ENCODE peak calls at places on chromosomes 5 and 9, in five cellular contexts. R is H1, S is IMR-90, K is mesenchymal stem cell, Y is neuronal stem cell. I is an unnamed sample.

GRCh38 chr9:85451680-85452079 is 290.1 kb downstream of the AGTPBP1 start:
- DNase-seq in S (no peak), Y (no peak), R (no peak), K (no peak), I (no peak)

GRCh38 chr9:133707065-133707760 is 30.9 kb downstream of the SARDH start:
- DNase-seq in Y (no peak), S (peak), K (no peak), R (no peak), I (no peak)

GRCh38 chr9:92486371-92486770 is 4.1 kb upstream of the ASPN start:
- DNase-seq in S (no peak), K (no peak), R (no peak), Y (no peak), I (no peak)

GRCh38 chr9:21434202-21435014 is 5.8 kb upstream of the IFNA1 start:
- DNase-seq in R (no peak), S (peak), K (peak), Y (no peak), I (peak)

GRCh38 chr9:107504585-107505455 is 15.3 kb upstream of the KLF4 start:
- DNase-seq in K (peak), Y (no peak), S (peak), R (no peak), I (no peak)

GRCh38 chr5:89930591-89931383 is 478.8 kb downstream of the CETN3 start:
- DNase-seq in S (peak), K (peak), R (no peak), Y (no peak), I (peak)

GRCh38 chr9:137797206-137798120 is 80.1 kb upstream of the CACNA1B start:
- DNase-seq in R (no peak), Y (no peak), S (no peak), K (no peak), I (no peak)

GRCh38 chr5:154220625-154221024 is 30.1 kb downstream of the GALNT10 start:
- DNase-seq in Y (no peak), R (no peak), K (peak), S (peak), I (peak)

GRCh38 chr5:128196791-128197190 is 113.2 kb downstream of the SLC12A2 start:
- DNase-seq in K (peak), Y (no peak), R (no peak), S (peak), I (no peak)

GRCh38 chr9:120935383-120935857 is 8.8 kb upstream of the TRAF1 start:
- DNase-seq in Y (no peak), K (peak), S (peak), R (no peak), I (peak)

GRCh38 chr9:120936764-120937122 is 10.1 kb upstream of the TRAF1 start:
- DNase-seq in Y (no peak), K (no peak), S (no peak), R (no peak), I (no peak)

GRCh38 chr9:120937596-120937995 is 11.0 kb upstream of the TRAF1 start:
- DNase-seq in Y (no peak), S (peak), K (peak), R (no peak), I (no peak)

GRCh38 chr9:120937127-120937526 is 10.5 kb upstream of the TRAF1 start:
- DNase-seq in S (no peak), K (no peak), R (no peak), Y (no peak), I (no peak)

DNA sequence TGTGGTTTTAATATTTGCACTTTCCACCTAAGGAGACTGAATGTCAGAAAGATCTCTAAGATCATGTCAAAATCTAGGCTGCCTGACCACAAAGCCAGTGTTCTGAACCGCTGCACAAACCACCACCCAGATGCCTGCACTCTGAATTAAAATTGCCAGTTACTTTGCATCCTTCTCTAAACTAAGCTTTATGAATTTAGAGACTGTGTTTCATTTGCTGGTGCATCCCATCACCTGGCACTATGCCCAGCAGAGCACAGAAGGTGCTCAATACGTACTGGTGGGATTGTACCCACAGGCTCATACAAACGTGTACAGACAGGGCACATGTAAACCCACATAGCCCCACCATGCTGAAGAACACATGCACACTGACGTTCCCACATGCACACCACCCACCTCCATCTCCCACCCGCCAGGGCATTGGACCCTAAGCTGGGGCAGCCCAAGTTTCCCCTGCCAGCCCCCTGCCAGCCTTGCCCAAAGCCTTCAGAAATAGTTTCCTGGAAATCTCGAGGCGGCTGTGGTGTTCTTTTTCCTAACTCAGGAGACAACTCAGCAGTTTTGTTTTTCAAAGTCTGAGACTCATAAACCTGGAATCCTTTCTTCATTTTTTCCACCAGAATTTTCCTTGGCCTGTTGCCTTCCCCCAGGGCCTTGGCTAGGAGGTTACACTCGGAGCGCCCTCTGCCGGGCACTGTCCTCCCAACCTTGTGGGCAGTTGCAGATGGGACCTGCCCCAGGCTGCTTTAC is 9.6 kb upstream of the TRAF1 start:
- DNase-seq in K (peak), Y (peak), R (peak), S (peak), I (peak)
- H3K4me3 ChIP-seq in K (peak), Y (no peak), R (no peak), S (peak), I (peak)

DNA sequence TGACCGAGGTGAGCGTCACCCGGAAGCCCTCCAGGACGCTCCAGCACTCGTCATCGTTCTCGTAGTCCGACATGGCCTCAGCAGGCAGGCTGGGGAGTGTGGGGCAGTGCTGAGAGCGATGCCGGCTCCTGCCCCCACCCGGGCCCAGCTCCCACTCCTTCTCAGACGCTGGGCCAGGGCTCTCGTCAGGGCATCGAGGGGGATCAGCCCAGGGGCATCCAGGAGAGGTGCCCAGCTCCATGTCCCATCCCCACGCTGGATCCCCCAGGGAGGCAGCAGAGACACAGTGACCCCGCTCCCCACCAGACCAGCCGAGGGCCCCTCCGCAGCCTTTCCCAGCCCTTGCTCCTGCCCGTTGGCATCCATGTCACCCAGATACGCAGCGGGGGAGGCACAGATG is 1.5 kb downstream of the CARD9 start:
- DNase-seq in Y (no peak), K (no peak), R (no peak), S (no peak), I (no peak)
- H2AFZ ChIP-seq in Y (peak), K (no peak), R (no peak), S (peak), I (peak)

GRCh38 chr5:93294184-93294583 is 286.8 kb downstream of the NR2F1-AS1 start:
- DNase-seq in S (peak), Y (no peak), R (no peak), K (no peak), I (no peak)
- H2AK5ac ChIP-seq in S (no peak), Y (no peak), R (no peak), K (no peak), I (no peak)

GRCh38 chr9:5511476-5511875 is 1.1 kb downstream of the PDCD1LG2 start:
- DNase-seq in K (no peak), R (no peak), S (no peak), Y (no peak), I (no peak)

GRCh38 chr9:5509573-5509972 is 758 bp upstream of the PDCD1LG2 start:
- DNase-seq in Y (no peak), K (peak), R (no peak), S (peak), I (peak)

GRCh38 chr9:5511935-5512580 is 1.7 kb downstream of the PDCD1LG2 start:
- DNase-seq in Y (no peak), S (no peak), R (no peak), K (no peak), I (peak)

GRCh38 chr9:5510360-5510931 is at the start of gene PDCD1LG2:
- DNase-seq in K (peak), S (peak), Y (no peak), R (no peak), I (peak)

GRCh38 chr9:5510991-5511390 is 660 bp downstream of the PDCD1LG2 start:
- DNase-seq in S (peak), Y (no peak), K (no peak), R (no peak), I (no peak)
- H3K4me3 ChIP-seq in S (peak), Y (no peak), K (peak), R (no peak), I (no peak)

GRCh38 chr5:125375143-125375542 is 628.7 kb upstream of the ZNF608 start:
- DNase-seq in S (no peak), R (no peak), Y (no peak), K (no peak), I (no peak)

GRCh38 chr5:125376059-125376641 is 629.7 kb upstream of the ZNF608 start:
- DNase-seq in S (no peak), Y (no peak), R (no peak), K (peak), I (no peak)

GRCh38 chr5:125377151-125377550 is 630.7 kb upstream of the ZNF608 start:
- DNase-seq in S (no peak), R (no peak), K (no peak), Y (no peak), I (no peak)

GRCh38 chr5:125370486-125370885 is 624.0 kb upstream of the ZNF608 start:
- DNase-seq in K (no peak), R (no peak), Y (no peak), S (no peak), I (no peak)

GRCh38 chr5:125372694-125373621 is 626.5 kb upstream of the ZNF608 start:
- DNase-seq in Y (peak), R (peak), S (peak), K (peak), I (no peak)
- H2AFZ ChIP-seq in Y (no peak), R (no peak), S (no peak), K (no peak), I (no peak)

DNA sequence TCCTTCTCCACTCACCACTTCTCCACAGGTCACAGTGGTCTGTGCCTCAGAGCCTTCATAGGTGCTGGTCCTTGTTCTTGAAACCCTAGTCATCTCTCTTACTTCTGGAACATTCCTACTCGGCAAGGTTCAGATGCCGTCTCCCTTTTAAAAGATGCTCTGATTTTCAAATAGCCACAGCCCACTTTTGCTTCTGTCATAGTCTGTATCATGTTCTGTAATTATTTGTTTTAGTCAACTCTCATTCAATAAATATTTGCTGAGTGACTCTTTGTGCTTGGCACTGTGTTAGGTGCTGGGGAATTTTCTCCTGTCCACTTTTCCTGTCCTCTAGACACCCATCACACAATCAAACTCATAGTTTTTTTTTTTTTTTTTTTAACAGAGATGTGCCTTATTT is 181.3 kb upstream of the IL12B start:
- DNase-seq in Y (no peak), S (peak), K (no peak), R (no peak), I (no peak)
- H2AK5ac ChIP-seq in Y (no peak), S (peak), K (no peak), R (no peak), I (peak)

GRCh38 chr5:45697211-45697610 is 1.0 kb upstream of the HCN1 start:
- DNase-seq in S (no peak), R (no peak), Y (no peak), K (no peak), I (no peak)
- H3K4me3 ChIP-seq in S (no peak), R (no peak), Y (no peak), K (no peak), I (no peak)